ENCODE peak calls at places on chromosomes 1 and 21, in four cellular contexts. K is RCC 7860, F is substantia nigra, S is cerebellar cortex. A is an unnamed sample.

GRCh38 chr1:54318415-54318814 is 87.8 kb downstream of the SSBP3 start:
- DNase-seq in K (no peak), F (no peak), S (no peak), A (no peak)

GRCh38 chr1:207313131-207313530 is 8.3 kb upstream of the CD55 start:
- DNase-seq in K (no peak), F (no peak), S (no peak), A (no peak)

GRCh38 chr21:37769656-37770055 is 146.6 kb downstream of the KCNJ6 start:
- DNase-seq in K (no peak), F (no peak), S (no peak), A (no peak)

GRCh38 chr1:162726539-162726938 is 64.0 kb upstream of the HSD17B7 start:
- DNase-seq in K (no peak), F (no peak), S (peak; percentile 9), A (no peak)

GRCh38 chr1:197649188-197649587 is 126.1 kb downstream of the DENND1B start:
- DNase-seq in K (no peak), F (no peak), S (no peak), A (no peak)

GRCh38 chr1:32500387-32501209 is 35.7 kb downstream of the ZBTB8B start:
- DNase-seq in K (no peak), F (peak; percentile 35), S (peak; percentile 50), A (peak; percentile 71)

GRCh38 chr1:17674707-17675505 is 80.2 kb upstream of the ACTL8 start:
- DNase-seq in K (no peak), F (no peak), S (no peak), A (no peak)

GRCh38 chr1:32703479-32704291 is 1.1 kb upstream of the SYNC start:
- DNase-seq in K (peak; percentile 87), F (peak; percentile 25), S (no peak), A (no peak)

GRCh38 chr1:43477716-43478115 is 24.0 kb upstream of the HYI start:
- DNase-seq in K (no peak), F (no peak), S (no peak), A (no peak)

GRCh38 chr1:222931018-222931417 is 116.2 kb downstream of the DISP1 start:
- DNase-seq in K (no peak), F (no peak), S (no peak), A (no peak)

GRCh38 chr1:229642376-229642775 is 16.3 kb downstream of the URB2 start:
- DNase-seq in K (no peak), F (no peak), S (no peak), A (no peak)

GRCh38 chr1:27416387-27417111 is 24.1 kb downstream of the GPR3 start:
- DNase-seq in K (peak; percentile 32), F (no peak), S (peak; percentile 65), A (peak; percentile 92)

GRCh38 chr1:226763741-226764264 is 24.7 kb upstream of the ITPKB start:
- DNase-seq in K (peak; percentile 87), F (no peak), S (no peak), A (peak; percentile 64)

GRCh38 chr1:32393832-32394140 is 455 bp downstream of the BSDC1 start:
- DNase-seq in K (no peak), F (no peak), S (peak; percentile 33), A (peak; percentile 35)

GRCh38 chr1:9149837-9150581 is 21.1 kb upstream of the GPR157 start:
- DNase-seq in K (no peak), F (no peak), S (no peak), A (no peak)

GRCh38 chr1:78005755-78006154 is 1.0 kb downstream of the DNAJB4 start:
- DNase-seq in K (peak; percentile 68), F (no peak), S (peak; percentile 69), A (peak; percentile 29)

GRCh38 chr1:39297534-39297933 is 93.0 kb downstream of the MACF1 start:
- DNase-seq in K (no peak), F (no peak), S (no peak), A (no peak)

GRCh38 chr1:116814935-116815334 is 60.7 kb downstream of the CD2 start:
- DNase-seq in K (no peak), F (no peak), S (no peak), A (no peak)

GRCh38 chr1:153697191-153697872 is 18.8 kb downstream of the NPR1 start:
- DNase-seq in K (peak; percentile 79), F (no peak), S (no peak), A (no peak)

GRCh38 chr1:37673920-37674319 is 18.4 kb upstream of the CDCA8 start:
- DNase-seq in K (no peak), F (no peak), S (no peak), A (no peak)

GRCh38 chr1:175792126-175792525 is 48.7 kb upstream of the TNR start:
- DNase-seq in K (no peak), F (no peak), S (no peak), A (no peak)

GRCh38 chr1:159302036-159302435 is at the start of gene FCER1A:
- DNase-seq in K (no peak), F (no peak), S (no peak), A (no peak)

GRCh38 chr1:208093754-208094719 is 150.1 kb downstream of the PLXNA2 start:
- DNase-seq in K (peak; percentile 40), F (peak; percentile 38), S (peak; percentile 57), A (peak; percentile 62)

GRCh38 chr1:35808376-35809155 is 750 bp downstream of the AGO4 start:
- DNase-seq in K (no peak), F (no peak), S (peak; percentile 60), A (peak; percentile 20)

GRCh38 chr1:242129103-242129502 is 130.2 kb upstream of the MAP1LC3C start:
- DNase-seq in K (peak; percentile 16), F (no peak), S (peak; percentile 17), A (peak; percentile 30)

GRCh38 chr1:156528875-156529425 is 28.4 kb upstream of the MEF2D start:
- DNase-seq in K (no peak), F (no peak), S (peak; percentile 43), A (no peak)

GRCh38 chr1:224640018-224640417 is 23.9 kb downstream of the CNIH3 start:
- DNase-seq in K (no peak), F (no peak), S (no peak), A (no peak)

GRCh38 chr1:66275601-66276023 is 258.3 kb upstream of the SGIP1 start:
- DNase-seq in K (no peak), F (no peak), S (peak; percentile 21), A (no peak)

GRCh38 chr21:41820384-41821080 is 53.7 kb upstream of the RIPK4 start:
- DNase-seq in K (no peak), F (no peak), S (no peak), A (no peak)

GRCh38 chr1:59504281-59504680 is 207.4 kb downstream of the FGGY start:
- DNase-seq in K (no peak), F (no peak), S (no peak), A (no peak)

GRCh38 chr1:30704765-30705509 is 18.4 kb downstream of the MATN1 start:
- DNase-seq in K (no peak), F (no peak), S (no peak), A (no peak)